ENCODE peak calls at places on chromosomes 16 and 17, in five cellular contexts. One of them, this sample, is unnamed.
A peak's percentile ranks its signal among the peaks of the same experiment; 100 is the strongest.

GRCh38 chr17:8314797-8315739 is 5.0 kb downstream of the ARHGEF15 start:
- DNase-seq in NB4: no peak
- DNase-seq in adrenal gland: no peak
- DNase-seq in RWPE1: no peak
- DNase-seq in CD8-positive, alpha-beta memory T cell: no peak
- DNase-seq in this sample: no peak

GRCh38 chr16:27355610-27356009 is 41.8 kb downstream of the IL4R start:
- DNase-seq in NB4: peak; percentile 58
- DNase-seq in adrenal gland: peak; percentile 44
- DNase-seq in RWPE1: no peak
- DNase-seq in CD8-positive, alpha-beta memory T cell: no peak
- DNase-seq in this sample: peak; percentile 22

GRCh38 chr16:51937771-51938170 is 609.2 kb downstream of the TOX3 start:
- DNase-seq in NB4: peak; percentile 4
- DNase-seq in adrenal gland: no peak
- DNase-seq in RWPE1: no peak
- DNase-seq in CD8-positive, alpha-beta memory T cell: no peak
- DNase-seq in this sample: no peak

GRCh38 chr17:44599298-44600175 is 42.3 kb downstream of the FZD2 start:
- DNase-seq in NB4: no peak
- DNase-seq in adrenal gland: peak; percentile 83
- DNase-seq in RWPE1: peak; percentile 12
- DNase-seq in CD8-positive, alpha-beta memory T cell: no peak
- DNase-seq in this sample: no peak

GRCh38 chr16:31711344-31711845 is 162.2 kb upstream of the ZNF267 start:
- DNase-seq in NB4: no peak
- DNase-seq in adrenal gland: no peak
- DNase-seq in RWPE1: no peak
- DNase-seq in CD8-positive, alpha-beta memory T cell: no peak
- DNase-seq in this sample: no peak

GRCh38 chr16:30185683-30186421 is 2.5 kb downstream of the CORO1A start:
- DNase-seq in NB4: peak; percentile 99
- DNase-seq in adrenal gland: peak; percentile 58
- DNase-seq in RWPE1: no peak
- DNase-seq in CD8-positive, alpha-beta memory T cell: peak; percentile 72
- DNase-seq in this sample: peak; percentile 92

GRCh38 chr17:50151937-50152547 is 1.6 kb upstream of the PPP1R9B start:
- DNase-seq in NB4: peak; percentile 86
- DNase-seq in adrenal gland: peak; percentile 86
- DNase-seq in RWPE1: peak; percentile 92
- DNase-seq in CD8-positive, alpha-beta memory T cell: no peak
- DNase-seq in this sample: peak; percentile 55

GRCh38 chr17:45361976-45362375 is 45.2 kb upstream of the MAP3K14 start:
- DNase-seq in NB4: no peak
- DNase-seq in adrenal gland: peak; percentile 3
- DNase-seq in RWPE1: no peak
- DNase-seq in CD8-positive, alpha-beta memory T cell: no peak
- DNase-seq in this sample: no peak

GRCh38 chr17:13575922-13576419 is 25.8 kb downstream of the HS3ST3A1 start:
- DNase-seq in NB4: no peak
- DNase-seq in adrenal gland: no peak
- DNase-seq in RWPE1: no peak
- DNase-seq in CD8-positive, alpha-beta memory T cell: no peak
- DNase-seq in this sample: no peak

GRCh38 chr16:27972500-27972899 is 91.0 kb downstream of the GSG1L start:
- DNase-seq in NB4: peak; percentile 59
- DNase-seq in adrenal gland: no peak
- DNase-seq in RWPE1: peak; percentile 73
- DNase-seq in CD8-positive, alpha-beta memory T cell: no peak
- DNase-seq in this sample: peak; percentile 40

GRCh38 chr17:15655162-15655561 is 28.9 kb downstream of the TRIM16 start:
- DNase-seq in NB4: no peak
- DNase-seq in adrenal gland: no peak
- DNase-seq in RWPE1: no peak
- DNase-seq in CD8-positive, alpha-beta memory T cell: no peak
- DNase-seq in this sample: no peak

GRCh38 chr17:42342242-42343008 is 45.8 kb downstream of the STAT3 start:
- DNase-seq in NB4: peak; percentile 89
- DNase-seq in adrenal gland: no peak
- DNase-seq in RWPE1: no peak
- DNase-seq in CD8-positive, alpha-beta memory T cell: no peak
- DNase-seq in this sample: no peak